ENCODE peak calls at places on chromosomes 11 and 22, in eight cellular contexts. T is Peyer's patch, D is OCI-LY7, Y is left ventricle myocardium inferior, Z is heart right ventricle, Q is A549, O is testis, H is neural progenitor cell. F is an unnamed sample. For H3K4me1, the result is how much of the 10 kb centered on the place peaks cover.

GRCh38 chr11:37372667-37373066 is 774.6 kb upstream of the RAG2 start:
- DNase-seq in H (no peak), D (no peak), Q (no peak), Y (no peak), T (no peak), Z (no peak), O (no peak), F (no peak)

GRCh38 chr22:48953830-48954229 is 873.8 kb downstream of the BRD1 start:
- DNase-seq in Q (no peak), Z (no peak), D (no peak), T (no peak), O (no peak), Y (no peak), H (no peak), F (no peak)

GRCh38 chr22:24925586-24926427 is 20.7 kb downstream of the LHFPL7 start:
- DNase-seq in Y (no peak), H (peak), T (no peak), Q (no peak), Z (no peak), D (no peak), O (no peak), F (no peak)

GRCh38 chr11:17822021-17822781 is 87.6 kb downstream of the KCNC1 start:
- DNase-seq in Q (no peak), H (no peak), D (no peak), T (no peak), Y (peak), O (no peak), Z (peak), F (no peak)

GRCh38 chr11:16610213-16610737 is 128.2 kb upstream of the C11orf58 start:
- DNase-seq in Z (no peak), T (no peak), O (no peak), D (no peak), Q (no peak), Y (no peak), H (peak), F (no peak)

GRCh38 chr11:114171257-114172054 is 111.9 kb downstream of the ZBTB16 start:
- DNase-seq in Q (no peak), Y (peak), Z (peak), D (no peak), T (peak), H (no peak), O (peak), F (no peak)

GRCh38 chr11:94193288-94193687 is 64.6 kb downstream of the PANX1 start:
- DNase-seq in D (no peak), Y (no peak), Q (peak), Z (no peak), T (no peak), O (no peak), H (no peak), F (no peak)

GRCh38 chr11:127627629-127628462 is 627.3 kb upstream of the KIRREL3 start:
- DNase-seq in H (no peak), D (no peak), O (peak), T (peak), Z (no peak), Y (no peak), Q (no peak), F (no peak)

GRCh38 chr22:23767673-23768548 is at the start of gene CHCHD10:
- DNase-seq in O (peak), D (peak), Y (peak), Z (peak), Q (peak), T (peak), H (peak), F (no peak)

GRCh38 chr11:93623179-93623578 is 38.3 kb upstream of the CEP295 start:
- DNase-seq in T (no peak), Q (no peak), Y (no peak), Z (no peak), D (no peak), O (peak), H (peak), F (no peak)

GRCh38 chr11:35166369-35167360 is 27.7 kb downstream of the CD44 start:
- DNase-seq in Y (no peak), Q (peak), Z (no peak), O (no peak), T (no peak), H (no peak), D (no peak), F (no peak)

GRCh38 chr11:59222464-59223065 is 9.8 kb upstream of the MPEG1 start:
- DNase-seq in T (no peak), O (no peak), Z (no peak), H (no peak), Q (no peak), D (no peak), Y (no peak), F (no peak)

GRCh38 chr11:131980878-131981668 is 610.7 kb downstream of the NTM start:
- DNase-seq in O (no peak), D (no peak), H (peak), Q (no peak), Z (no peak), T (no peak), Y (no peak), F (no peak)

DNA sequence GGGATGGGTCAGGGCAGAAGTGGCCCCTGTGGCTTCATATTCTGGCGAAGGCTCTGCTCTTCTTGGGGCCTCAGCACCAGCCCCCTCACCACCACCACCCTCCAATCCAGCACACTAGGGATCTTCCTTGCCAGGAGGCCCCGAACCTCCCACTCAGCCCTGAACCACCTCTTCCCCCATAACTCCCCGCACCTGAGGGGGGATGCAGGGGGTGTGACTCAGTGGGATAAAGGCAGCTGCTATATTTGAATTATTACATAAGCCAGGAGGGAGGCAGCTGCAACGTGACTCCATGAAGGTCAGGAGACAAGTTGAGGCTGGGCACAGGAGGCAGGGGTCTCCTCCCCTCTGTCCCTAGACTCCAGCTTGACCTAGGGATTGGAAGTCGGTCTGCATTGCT is 5.6 kb upstream of the PDE2A start:
- DNase-seq in H (no peak), T (no peak), Y (no peak), O (no peak), Z (no peak), Q (no peak), D (no peak), F (no peak)
- H3K27ac ChIP-seq in H (no peak), T (no peak), Y (no peak), O (no peak), Z (no peak), Q (no peak), D (no peak), F (no peak)

DNA sequence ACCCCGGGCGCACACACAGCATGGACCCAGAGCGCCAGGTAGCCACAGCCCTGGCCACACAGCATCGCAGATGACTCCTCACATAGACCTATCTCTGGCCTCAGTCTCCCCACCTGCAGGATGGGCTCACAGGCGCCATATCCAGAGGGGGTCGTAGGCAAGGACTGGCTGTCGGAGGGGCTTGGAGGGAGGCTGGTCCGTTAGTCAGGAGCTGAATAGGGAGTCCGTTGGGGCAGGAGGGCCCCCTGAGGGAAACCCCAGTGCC is 2.1 kb downstream of the PLXNB2 start:
- DNase-seq in T (no peak), Z (no peak), D (no peak), O (no peak), Q (no peak), Y (no peak), H (no peak), F (no peak)
- H3K4me1 ChIP-seq in T (half or more), Z (half or more), D (half or more), O (half or more), Q (half or more), Y (half or more), H (under half), F (half or more)

GRCh38 chr22:37229805-37230672 is 14.0 kb downstream of the RAC2 start:
- DNase-seq in D (peak), H (no peak), Z (no peak), Y (peak), T (peak), O (no peak), Q (no peak), F (no peak)
- H3K27ac ChIP-seq in D (peak), H (no peak), Z (no peak), Y (no peak), T (peak), O (no peak), Q (no peak), F (no peak)

DNA sequence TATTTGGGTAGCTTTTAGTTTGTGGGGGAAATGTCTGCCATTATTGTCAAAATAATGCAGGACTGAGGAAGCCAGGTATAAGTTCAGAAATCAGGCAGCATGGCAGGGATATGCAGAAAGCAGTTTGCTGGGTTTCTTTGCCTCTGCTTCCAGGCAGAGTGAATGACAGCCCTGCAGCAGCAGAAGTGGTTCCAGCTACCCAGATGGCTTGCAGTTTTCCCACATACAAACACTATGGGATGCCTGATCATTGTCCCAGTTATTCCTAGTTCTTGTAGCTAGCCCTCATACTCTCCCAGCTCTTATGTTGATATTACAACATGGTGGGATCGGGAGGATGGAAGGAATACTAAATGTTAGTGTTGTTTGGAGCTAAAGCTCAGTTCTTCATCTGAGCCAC is 2.8 kb upstream of the DIXDC1 start:
- DNase-seq in Q (no peak), H (no peak), T (no peak), Y (no peak), Z (no peak), O (no peak), D (no peak), F (no peak)
- H3K4me1 ChIP-seq in Q (half or more), H (under half), T (under half), Y (under half), Z (under half), O (under half), D (under half), F (under half)

GRCh38 chr11:6323291-6323905 is 3.1 kb upstream of the CAVIN3 start:
- DNase-seq in Q (no peak), D (no peak), H (no peak), T (no peak), Z (no peak), Y (no peak), O (no peak), F (no peak)
- H3K27ac ChIP-seq in Q (no peak), D (no peak), H (no peak), T (no peak), Z (no peak), Y (no peak), O (no peak), F (no peak)

DNA sequence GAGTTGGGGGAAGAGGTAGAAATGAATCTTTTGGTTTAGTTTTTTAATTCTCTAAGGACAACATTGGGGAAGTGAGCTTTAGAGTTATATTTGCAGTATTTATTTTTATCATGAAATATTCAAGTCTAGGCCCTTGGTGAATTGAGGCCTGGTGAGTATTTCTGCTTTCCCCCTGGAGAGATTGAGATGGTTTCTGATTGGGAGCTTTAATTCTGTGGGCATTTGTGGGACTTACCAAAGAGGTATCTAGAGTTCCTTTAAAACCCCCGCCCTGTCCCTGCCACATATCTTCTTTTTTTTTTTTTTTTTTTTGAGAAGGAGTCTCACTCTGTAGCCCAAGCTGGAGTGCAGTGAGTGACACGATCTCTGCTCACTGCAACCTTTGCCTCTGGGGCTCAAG is 9.6 kb downstream of the ACO2 start:
- DNase-seq in Y (no peak), T (no peak), D (no peak), Z (no peak), H (no peak), Q (no peak), O (no peak), F (no peak)
- H3K4me1 ChIP-seq in Y (half or more), T (under half), D (under half), Z (half or more), H (under half), Q (under half), O (under half), F (under half)

DNA sequence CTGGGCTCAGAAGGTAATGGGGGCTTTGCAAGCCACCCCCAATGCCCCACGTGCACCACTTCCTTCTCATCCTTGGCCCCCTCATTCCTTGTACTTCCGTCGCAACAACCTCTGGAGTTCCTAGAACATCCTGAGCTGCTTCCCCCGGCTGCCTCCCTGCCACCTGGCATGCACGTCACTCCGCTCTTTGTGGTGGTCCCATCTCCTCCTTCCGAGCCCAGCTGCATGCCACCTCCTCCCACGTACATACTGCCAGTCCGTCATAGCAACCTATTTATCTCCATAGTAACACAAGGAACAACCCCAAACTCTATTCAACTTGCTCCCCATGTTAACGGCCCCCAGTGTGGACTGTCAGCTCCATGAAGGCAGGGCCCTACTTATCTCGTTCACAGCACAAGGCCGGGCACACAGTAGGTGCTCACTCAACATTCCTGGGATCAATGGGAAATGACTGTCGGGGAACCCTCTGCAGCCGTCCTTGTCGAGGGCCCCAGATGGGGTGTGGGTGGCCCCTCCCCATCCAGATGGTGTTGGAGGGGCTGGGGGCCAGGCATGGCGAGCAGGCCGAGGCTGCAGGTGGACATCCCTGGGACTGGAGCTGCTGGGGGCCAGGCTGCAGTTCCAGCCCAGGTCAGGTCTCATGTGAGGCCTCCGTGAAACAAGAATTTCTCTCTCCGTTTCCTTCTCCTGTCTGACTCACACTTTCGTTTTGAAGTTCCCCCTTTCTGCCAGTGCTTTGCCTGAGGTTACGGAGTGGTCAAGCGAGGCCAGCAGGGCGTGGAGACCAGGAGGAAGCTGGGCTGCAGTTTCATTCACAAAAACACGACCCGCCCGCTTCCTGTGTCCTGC is 4.2 kb downstream of the MYEOV start:
- DNase-seq in T (peak), Z (peak), Y (peak), O (peak), Q (peak), D (peak), H (no peak), F (no peak)
- H3K27ac ChIP-seq in T (peak), Z (peak), Y (peak), O (no peak), Q (peak), D (peak), H (no peak), F (peak)

DNA sequence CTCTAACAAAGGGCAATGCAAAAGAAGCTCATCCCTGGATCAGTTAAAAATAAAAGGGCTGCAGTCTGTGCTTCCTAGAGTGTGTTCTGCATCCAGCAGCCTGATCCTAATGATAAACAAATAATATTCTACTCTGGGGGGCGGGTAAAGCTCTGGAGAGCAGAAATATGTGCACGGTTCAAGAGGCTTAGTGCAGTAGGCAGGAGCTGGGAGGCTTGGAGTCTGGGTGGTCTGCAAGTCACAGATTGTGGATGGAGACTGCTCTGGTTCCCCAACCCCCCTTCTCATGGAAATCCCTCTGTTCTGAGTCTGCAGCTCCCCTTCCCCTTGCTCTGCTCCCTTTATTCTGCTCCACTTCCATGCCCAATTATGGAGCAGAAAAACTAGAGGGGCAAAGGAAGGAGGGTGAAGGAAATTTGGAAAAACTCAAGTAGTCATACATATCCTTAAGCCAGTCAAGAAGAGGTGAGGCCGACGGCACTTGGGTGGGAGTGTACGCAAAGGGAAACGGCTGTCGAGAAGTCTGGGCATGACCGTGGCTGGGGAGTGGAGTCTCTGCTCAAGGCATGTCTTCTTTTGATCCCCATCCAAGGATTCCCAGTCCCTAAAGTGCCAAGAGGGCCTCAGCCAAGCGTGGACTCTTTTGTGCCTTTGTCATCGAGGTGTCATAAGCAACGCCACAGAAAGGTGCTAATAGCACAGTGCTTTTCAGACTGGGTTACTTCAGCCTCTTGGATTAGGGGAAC is 16.3 kb upstream of the CLMP start:
- DNase-seq in H (peak), O (no peak), Y (no peak), T (no peak), Z (no peak), Q (no peak), D (no peak), F (no peak)
- H3K4me1 ChIP-seq in H (under half), O (under half), Y (under half), T (under half), Z (under half), Q (under half), D (under half), F (under half)